ENCODE peak calls at places on chromosome 17, in four cellular contexts. One of them, this sample, is unnamed. For H3K4me1, the result is how much of the 10 kb centered on the place peaks cover.

GRCh38 chr17:75308732-75309629 is 19.7 kb upstream of the SLC25A19 start:
- DNase-seq in hepatocyte: peak
- DNase-seq in transverse colon: peak
- DNase-seq in mucosa of descending colon: peak
- DNase-seq in this sample: no peak

GRCh38 chr17:74361613-74362391 is at the start of gene BTBD17:
- DNase-seq in hepatocyte: peak
- DNase-seq in transverse colon: peak
- DNase-seq in mucosa of descending colon: peak
- DNase-seq in this sample: peak

GRCh38 chr17:35079547-35079946 is 16.0 kb upstream of the RFFL start:
- DNase-seq in hepatocyte: peak
- DNase-seq in transverse colon: no peak
- DNase-seq in mucosa of descending colon: peak
- DNase-seq in this sample: no peak

GRCh38 chr17:42521666-42522262 is 14.3 kb upstream of the NAGLU start:
- DNase-seq in hepatocyte: no peak
- DNase-seq in transverse colon: no peak
- DNase-seq in mucosa of descending colon: no peak
- DNase-seq in this sample: no peak

GRCh38 chr17:1197781-1198490 is 18.2 kb upstream of the ABR start:
- DNase-seq in hepatocyte: peak
- DNase-seq in transverse colon: peak
- DNase-seq in mucosa of descending colon: peak
- DNase-seq in this sample: no peak

GRCh38 chr17:75447951-75448856 is 8.2 kb upstream of the TMEM94 start:
- DNase-seq in hepatocyte: no peak
- DNase-seq in transverse colon: no peak
- DNase-seq in mucosa of descending colon: no peak
- DNase-seq in this sample: no peak

GRCh38 chr17:6541886-6542285 is 14.5 kb downstream of the PITPNM3 start:
- DNase-seq in hepatocyte: no peak
- DNase-seq in transverse colon: no peak
- DNase-seq in mucosa of descending colon: no peak
- DNase-seq in this sample: no peak

GRCh38 chr17:47935961-47936360 is 5.4 kb upstream of the PNPO start:
- DNase-seq in hepatocyte: no peak
- DNase-seq in transverse colon: no peak
- DNase-seq in mucosa of descending colon: no peak
- DNase-seq in this sample: peak

GRCh38 chr17:50028207-50029120 is 27.4 kb upstream of the ITGA3 start:
- DNase-seq in hepatocyte: peak
- DNase-seq in transverse colon: no peak
- DNase-seq in mucosa of descending colon: no peak
- DNase-seq in this sample: peak

GRCh38 chr17:1107777-1108559 is 71.8 kb downstream of the ABR start:
- DNase-seq in hepatocyte: no peak
- DNase-seq in transverse colon: peak
- DNase-seq in mucosa of descending colon: peak
- DNase-seq in this sample: no peak

GRCh38 chr17:38918129-38918913 is 7.1 kb upstream of the LASP1NB start:
- DNase-seq in hepatocyte: no peak
- DNase-seq in transverse colon: no peak
- DNase-seq in mucosa of descending colon: no peak
- DNase-seq in this sample: no peak

GRCh38 chr17:38915639-38915995 is 9.8 kb upstream of the LASP1NB start:
- DNase-seq in hepatocyte: no peak
- DNase-seq in transverse colon: no peak
- DNase-seq in mucosa of descending colon: no peak
- DNase-seq in this sample: no peak

GRCh38 chr17:38916771-38917170 is 8.6 kb upstream of the LASP1NB start:
- DNase-seq in hepatocyte: no peak
- DNase-seq in transverse colon: no peak
- DNase-seq in mucosa of descending colon: no peak
- DNase-seq in this sample: no peak

GRCh38 chr17:38918916-38919315 is 6.5 kb upstream of the LASP1NB start:
- DNase-seq in hepatocyte: no peak
- DNase-seq in transverse colon: no peak
- DNase-seq in mucosa of descending colon: no peak
- DNase-seq in this sample: no peak

GRCh38 chr17:38917259-38917658 is 8.2 kb upstream of the LASP1NB start:
- DNase-seq in hepatocyte: no peak
- DNase-seq in transverse colon: no peak
- DNase-seq in mucosa of descending colon: no peak
- DNase-seq in this sample: no peak
- TF ChIP-seq CTCF in hepatocyte: peak
- TF ChIP-seq CTCF in transverse colon: no peak
- TF ChIP-seq CTCF in mucosa of descending colon: no peak
- TF ChIP-seq CTCF in this sample: no peak

GRCh38 chr17:72102366-72102765 is 18.5 kb upstream of the SOX9 start:
- DNase-seq in hepatocyte: no peak
- DNase-seq in transverse colon: no peak
- DNase-seq in mucosa of descending colon: no peak
- DNase-seq in this sample: no peak
- H3K4me1 ChIP-seq in hepatocyte: under half
- H3K4me1 ChIP-seq in transverse colon: under half
- H3K4me1 ChIP-seq in mucosa of descending colon: under half
- H3K4me1 ChIP-seq in this sample: under half

DNA sequence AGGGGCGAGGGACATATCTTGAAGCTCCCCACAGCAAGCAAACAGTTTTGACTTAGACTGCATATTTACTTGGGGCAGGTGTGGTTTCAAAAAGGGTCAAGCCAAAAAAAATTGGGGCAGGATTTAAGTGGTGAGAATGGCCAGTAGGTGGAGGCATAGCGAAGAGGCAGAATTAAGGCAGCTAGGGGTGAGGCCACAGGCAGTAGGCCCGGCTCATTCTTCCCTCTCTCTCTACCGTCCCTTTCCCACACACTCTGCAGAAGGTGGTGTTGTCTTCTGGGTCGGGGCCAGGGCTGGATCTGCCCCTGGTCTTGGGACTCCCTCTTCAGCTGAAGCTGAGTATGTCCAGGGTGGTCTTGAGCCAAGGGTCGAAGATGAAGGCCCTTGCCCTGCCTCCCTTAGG is 2.6 kb downstream of the SHBG start:
- DNase-seq in hepatocyte: no peak
- DNase-seq in transverse colon: peak
- DNase-seq in mucosa of descending colon: peak
- DNase-seq in this sample: peak
- TF ChIP-seq CTCF in hepatocyte: peak
- TF ChIP-seq CTCF in transverse colon: peak
- TF ChIP-seq CTCF in mucosa of descending colon: peak
- TF ChIP-seq CTCF in this sample: peak

GRCh38 chr17:3556239-3556904 is 1.2 kb downstream of the TRPV3 start:
- DNase-seq in hepatocyte: no peak
- DNase-seq in transverse colon: no peak
- DNase-seq in mucosa of descending colon: no peak
- DNase-seq in this sample: no peak

GRCh38 chr17:3552916-3553315 is 4.7 kb downstream of the TRPV3 start:
- DNase-seq in hepatocyte: no peak
- DNase-seq in transverse colon: no peak
- DNase-seq in mucosa of descending colon: no peak
- DNase-seq in this sample: no peak

GRCh38 chr17:3553419-3554401 is 3.9 kb downstream of the TRPV3 start:
- DNase-seq in hepatocyte: no peak
- DNase-seq in transverse colon: no peak
- DNase-seq in mucosa of descending colon: no peak
- DNase-seq in this sample: no peak

GRCh38 chr17:3555189-3555796 is 2.3 kb downstream of the TRPV3 start:
- DNase-seq in hepatocyte: no peak
- DNase-seq in transverse colon: no peak
- DNase-seq in mucosa of descending colon: no peak
- DNase-seq in this sample: no peak

DNA sequence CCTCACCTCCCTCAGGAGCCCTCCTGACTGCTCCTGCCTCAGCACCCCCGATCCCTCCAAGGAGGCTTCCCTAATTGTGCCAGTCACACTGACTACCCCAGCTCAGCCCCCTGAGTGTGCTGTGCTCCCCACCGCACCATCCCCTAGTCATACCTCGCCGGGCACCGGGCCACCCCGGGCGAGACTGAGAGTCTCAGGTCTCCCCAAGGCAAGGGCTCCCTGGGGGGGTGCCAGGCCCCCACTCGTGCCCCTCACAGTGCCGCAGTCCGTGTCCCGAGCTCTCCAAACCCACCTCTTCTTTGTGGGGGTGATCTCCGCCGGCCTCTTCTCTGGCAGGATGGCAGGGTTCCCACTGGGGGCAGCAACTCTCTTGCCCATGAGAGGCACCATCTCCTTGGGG is 3.2 kb downstream of the TRPV3 start:
- DNase-seq in hepatocyte: no peak
- DNase-seq in transverse colon: no peak
- DNase-seq in mucosa of descending colon: no peak
- DNase-seq in this sample: no peak
- H3K4me1 ChIP-seq in hepatocyte: under half
- H3K4me1 ChIP-seq in transverse colon: under half
- H3K4me1 ChIP-seq in mucosa of descending colon: under half
- H3K4me1 ChIP-seq in this sample: under half

DNA sequence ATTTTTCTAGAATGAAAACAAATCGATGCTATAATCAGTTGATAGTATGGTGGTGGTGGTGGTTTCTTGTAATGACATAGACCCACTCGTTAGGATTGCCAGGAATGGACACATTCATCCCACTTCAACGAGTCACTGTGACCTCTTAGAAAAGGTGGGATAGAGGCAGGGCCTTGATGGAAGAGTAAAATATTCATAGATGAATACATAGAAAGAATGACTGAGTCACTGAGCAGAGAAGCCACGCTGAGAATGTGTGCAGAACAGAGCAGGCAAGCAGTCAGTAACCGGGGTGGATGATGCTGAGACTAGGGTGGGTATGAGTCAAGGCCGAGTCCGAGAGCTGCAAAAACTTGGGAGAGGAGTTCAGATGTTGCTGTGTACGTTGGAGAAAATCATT is 129.9 kb downstream of the PITPNC1 start:
- DNase-seq in hepatocyte: no peak
- DNase-seq in transverse colon: no peak
- DNase-seq in mucosa of descending colon: no peak
- DNase-seq in this sample: no peak
- TF ChIP-seq CTCF in hepatocyte: no peak
- TF ChIP-seq CTCF in transverse colon: no peak
- TF ChIP-seq CTCF in mucosa of descending colon: no peak
- TF ChIP-seq CTCF in this sample: no peak

DNA sequence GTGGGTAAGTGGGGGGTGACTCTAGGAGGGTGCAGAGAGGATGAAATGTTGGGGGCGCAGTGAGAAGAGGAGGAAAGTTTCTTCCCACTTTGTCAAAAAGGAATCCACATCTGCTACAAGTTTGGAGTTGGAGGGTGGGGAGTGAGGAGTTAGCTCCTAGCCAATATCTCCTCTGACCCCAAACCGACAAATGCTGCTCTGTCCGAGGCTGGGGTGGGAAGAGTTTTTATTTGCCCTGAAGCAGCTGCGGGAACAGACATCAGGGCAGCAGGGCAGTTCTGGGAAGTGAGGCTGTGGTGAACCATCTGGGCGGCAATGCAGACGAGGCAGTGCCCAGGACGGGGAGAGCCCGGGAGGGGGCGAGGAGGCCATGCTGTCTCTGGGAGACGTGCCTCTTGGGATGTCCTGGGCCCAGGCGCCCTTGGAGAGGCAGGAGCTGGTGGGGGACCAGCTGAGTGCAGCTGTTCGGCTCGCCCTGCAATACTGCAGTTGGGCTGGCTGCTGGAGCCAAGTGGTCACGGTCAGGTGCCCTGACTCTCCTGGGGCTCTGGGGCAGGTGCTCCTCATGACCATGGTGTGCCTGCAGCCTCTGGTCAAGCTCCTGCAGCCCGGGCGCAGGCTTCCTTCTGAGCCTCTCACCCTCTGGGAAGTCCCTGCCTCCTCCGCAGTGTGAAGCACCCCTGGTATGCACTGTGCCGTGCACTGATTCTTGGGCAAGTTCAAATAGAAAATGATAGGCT is 6.4 kb upstream of the SOCS3 start:
- DNase-seq in hepatocyte: no peak
- DNase-seq in transverse colon: no peak
- DNase-seq in mucosa of descending colon: no peak
- DNase-seq in this sample: no peak
- H3K4me1 ChIP-seq in hepatocyte: under half
- H3K4me1 ChIP-seq in transverse colon: under half
- H3K4me1 ChIP-seq in mucosa of descending colon: under half
- H3K4me1 ChIP-seq in this sample: under half

GRCh38 chr17:81904600-81905423 is 2.8 kb downstream of the NPB start:
- DNase-seq in hepatocyte: no peak
- DNase-seq in transverse colon: no peak
- DNase-seq in mucosa of descending colon: no peak
- DNase-seq in this sample: no peak

GRCh38 chr17:81907219-81908145 is 3.7 kb downstream of the PCYT2 start:
- DNase-seq in hepatocyte: no peak
- DNase-seq in transverse colon: no peak
- DNase-seq in mucosa of descending colon: no peak
- DNase-seq in this sample: no peak

GRCh38 chr17:81905424-81905875 is 3.4 kb downstream of the NPB start:
- DNase-seq in hepatocyte: no peak
- DNase-seq in transverse colon: no peak
- DNase-seq in mucosa of descending colon: no peak
- DNase-seq in this sample: no peak

GRCh38 chr17:81905993-81906392 is 4.0 kb downstream of the NPB start:
- DNase-seq in hepatocyte: no peak
- DNase-seq in transverse colon: no peak
- DNase-seq in mucosa of descending colon: no peak
- DNase-seq in this sample: no peak

DNA sequence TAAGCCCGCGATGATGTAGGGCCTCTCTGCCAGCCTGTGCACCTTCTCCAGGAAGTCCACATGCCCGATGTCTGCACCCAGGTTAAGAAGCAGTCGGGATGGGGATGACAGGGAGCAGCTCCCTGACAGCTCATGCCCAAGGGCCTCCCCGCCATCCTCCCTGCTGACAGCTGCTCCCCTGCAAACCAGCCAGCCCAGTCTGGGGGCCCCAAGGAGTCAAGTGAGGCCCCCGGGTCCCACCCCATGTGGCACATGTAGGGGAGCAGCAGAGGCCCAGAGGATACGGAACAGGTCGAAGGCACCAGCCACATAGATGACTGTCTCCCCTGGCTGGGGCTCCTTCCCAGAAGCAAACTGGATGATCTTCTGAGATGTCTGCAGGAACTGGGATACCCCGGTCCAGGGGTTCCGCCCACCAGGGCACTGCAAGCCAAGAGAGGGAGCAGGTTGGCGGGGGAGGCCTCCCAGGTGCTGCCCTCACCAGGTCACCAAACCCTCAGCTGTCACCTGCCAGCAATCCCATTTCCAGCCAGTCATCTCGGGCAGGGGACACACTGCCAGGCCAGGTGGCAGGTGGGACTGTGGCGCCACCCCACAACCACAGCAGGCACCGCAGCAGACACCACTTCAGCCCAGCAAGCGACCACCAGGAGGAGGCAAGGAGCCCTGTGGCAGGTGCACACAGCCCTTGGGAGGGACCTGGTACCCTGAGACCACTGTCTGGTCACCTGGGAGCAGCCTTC is 4.6 kb downstream of the PCYT2 start:
- DNase-seq in hepatocyte: no peak
- DNase-seq in transverse colon: no peak
- DNase-seq in mucosa of descending colon: no peak
- DNase-seq in this sample: no peak
- TF ChIP-seq CTCF in hepatocyte: no peak
- TF ChIP-seq CTCF in transverse colon: no peak
- TF ChIP-seq CTCF in mucosa of descending colon: no peak
- TF ChIP-seq CTCF in this sample: no peak

This sample was measured in cardiac muscle cell.